ENCODE peak calls at places on chromosomes 3 and 15, in eight cellular contexts. P is LoVo, V is PC-3, B is GM03348, T is glutamatergic neuron, S is H7, C is Kasumi-1, O is mesothelial cell of epicardium. A is an unnamed sample.

GRCh38 chr15:41817327-41817726 is 10.6 kb upstream of the JMJD7 start:
- DNase-seq in P (no peak), V (no peak), B (no peak), T (no peak), S (no peak), C (no peak), O (no peak), A (no peak)

GRCh38 chr15:70001859-70002258 is 95.9 kb downstream of the TLE3 start:
- DNase-seq in P (no peak), V (no peak), B (no peak), T (no peak), S (no peak), C (no peak), O (no peak), A (no peak)

GRCh38 chr3:134901461-134901860 is 106.4 kb downstream of the EPHB1 start:
- DNase-seq in P (no peak), V (no peak), B (no peak), T (no peak), S (peak), C (no peak), O (no peak), A (no peak)

GRCh38 chr3:188975612-188976314 is 196.0 kb upstream of the TPRG1 start:
- DNase-seq in P (no peak), V (peak), B (no peak), T (no peak), S (no peak), C (no peak), O (no peak), A (no peak)

GRCh38 chr15:33735637-33736247 is 232.6 kb upstream of the CHRM5 start:
- DNase-seq in P (peak), V (peak), B (peak), T (peak), S (peak), C (peak), O (no peak), A (peak)

GRCh38 chr3:158419820-158420653 is 151.0 kb upstream of the MLF1 start:
- DNase-seq in P (no peak), V (no peak), B (no peak), T (no peak), S (no peak), C (peak), O (no peak), A (no peak)

GRCh38 chr3:156666073-156666472 is 8.3 kb upstream of the TIPARP start:
- DNase-seq in P (no peak), V (no peak), B (no peak), T (no peak), S (no peak), C (no peak), O (no peak), A (no peak)

GRCh38 chr15:92861742-92862141 is 38.4 kb upstream of the CHD2 start:
- DNase-seq in P (no peak), V (no peak), B (no peak), T (no peak), S (no peak), C (no peak), O (no peak), A (no peak)

GRCh38 chr3:62379206-62379834 is 6.0 kb upstream of the FEZF2 start:
- DNase-seq in P (no peak), V (no peak), B (no peak), T (no peak), S (peak), C (no peak), O (no peak), A (no peak)

GRCh38 chr3:66795365-66795764 is 202.7 kb upstream of the KBTBD8 start:
- DNase-seq in P (no peak), V (no peak), B (peak), T (no peak), S (no peak), C (no peak), O (no peak), A (no peak)

GRCh38 chr3:129593595-129594339 is 12.7 kb downstream of the PLXND1 start:
- DNase-seq in P (no peak), V (no peak), B (peak), T (peak), S (peak), C (peak), O (no peak), A (no peak)

GRCh38 chr15:57570994-57571393 is 20.7 kb upstream of the MYZAP start:
- DNase-seq in P (peak), V (peak), B (peak), T (no peak), S (no peak), C (no peak), O (no peak), A (peak)

GRCh38 chr3:124584552-124585391 is 145.5 kb upstream of the UMPS start:
- DNase-seq in P (peak), V (peak), B (peak), T (peak), S (peak), C (no peak), O (peak), A (peak)

GRCh38 chr15:31387483-31388118 is 61.0 kb downstream of the KLF13 start:
- DNase-seq in P (peak), V (peak), B (peak), T (peak), S (no peak), C (no peak), O (no peak), A (no peak)

GRCh38 chr3:129686941-129687340 is 80.5 kb upstream of the PLXND1 start:
- DNase-seq in P (peak), V (peak), B (no peak), T (no peak), S (no peak), C (no peak), O (no peak), A (no peak)

GRCh38 chr3:195405646-195406045 is 37.2 kb downstream of the ACAP2 start:
- DNase-seq in P (no peak), V (no peak), B (no peak), T (no peak), S (no peak), C (peak), O (no peak), A (no peak)

GRCh38 chr3:132273043-132273442 is 44.2 kb upstream of the ACP3 start:
- DNase-seq in P (no peak), V (no peak), B (no peak), T (no peak), S (no peak), C (no peak), O (no peak), A (no peak)

GRCh38 chr3:133040696-133041523 is 2.7 kb downstream of the TMEM108 start:
- DNase-seq in P (peak), V (peak), B (peak), T (peak), S (peak), C (peak), O (peak), A (peak)

GRCh38 chr3:134251731-134252391 is 1.2 kb upstream of the RYK start:
- DNase-seq in P (no peak), V (no peak), B (no peak), T (peak), S (peak), C (no peak), O (no peak), A (no peak)

GRCh38 chr15:41258706-41259471 is 27.8 kb downstream of the CHP1 start:
- DNase-seq in P (peak), V (peak), B (no peak), T (no peak), S (no peak), C (peak), O (no peak), A (no peak)

GRCh38 chr3:13598926-13599886 is 50.3 kb downstream of the FBLN2 start:
- DNase-seq in P (no peak), V (peak), B (peak), T (no peak), S (peak), C (no peak), O (no peak), A (peak)

GRCh38 chr3:168080022-168080421 is 15.7 kb downstream of the GOLIM4 start:
- DNase-seq in P (no peak), V (no peak), B (no peak), T (no peak), S (no peak), C (no peak), O (no peak), A (no peak)

A was measured in RWPE1.